ENCODE peak calls at places on chromosomes 3 and 15, in eight cellular contexts. A, M, C, N, R, L, E and O are unnamed samples.

GRCh38 chr3:197508511-197508910 is 47.3 kb downstream of the BDH1 start:
- DNase-seq in N (no peak), M (no peak), E (no peak), R (no peak), A (no peak), L (no peak), C (no peak), O (peak)

GRCh38 chr3:183490211-183490601 is 61.8 kb upstream of the MCF2L2 start:
- DNase-seq in M (no peak), N (no peak), A (no peak), R (no peak), C (peak), L (no peak), E (peak), O (peak)

GRCh38 chr3:31667582-31667981 is 134.9 kb downstream of the STT3B start:
- DNase-seq in M (no peak), E (no peak), N (no peak), R (no peak), C (no peak), L (no peak), A (no peak), O (no peak)

GRCh38 chr15:31523655-31524049 is 197.0 kb downstream of the KLF13 start:
- DNase-seq in N (no peak), E (no peak), M (no peak), C (no peak), R (no peak), A (no peak), L (no peak), O (no peak)

GRCh38 chr15:66907826-66908502 is 157.4 kb upstream of the SMAD3 start:
- DNase-seq in C (peak), A (peak), L (no peak), M (peak), N (no peak), R (peak), E (peak), O (peak)

GRCh38 chr3:44021646-44022594 is 219.8 kb upstream of the TOPAZ1 start:
- DNase-seq in A (no peak), R (no peak), L (no peak), N (no peak), C (no peak), E (no peak), M (no peak), O (peak)

GRCh38 chr3:194165619-194166018 is 29.7 kb downstream of the HES1 start:
- DNase-seq in A (no peak), E (no peak), L (no peak), C (no peak), R (no peak), M (no peak), N (no peak), O (no peak)

GRCh38 chr15:66390670-66391069 is 4.0 kb downstream of the MAP2K1 start:
- DNase-seq in C (no peak), L (no peak), M (no peak), N (no peak), R (no peak), E (peak), A (no peak), O (no peak)

GRCh38 chr15:72197460-72198409 is at the start of gene GRAMD2A:
- DNase-seq in N (no peak), L (no peak), E (peak), C (peak), M (peak), R (peak), A (no peak), O (peak)

GRCh38 chr3:57112206-57112605 is 51.7 kb downstream of the SPATA12 start:
- DNase-seq in M (no peak), R (no peak), C (no peak), A (no peak), E (peak), N (no peak), L (no peak), O (peak)

GRCh38 chr3:104198136-104198535 is 1168.6 kb upstream of the ALCAM start:
- DNase-seq in R (no peak), N (no peak), L (no peak), M (no peak), C (no peak), A (no peak), E (no peak), O (no peak)

DNA sequence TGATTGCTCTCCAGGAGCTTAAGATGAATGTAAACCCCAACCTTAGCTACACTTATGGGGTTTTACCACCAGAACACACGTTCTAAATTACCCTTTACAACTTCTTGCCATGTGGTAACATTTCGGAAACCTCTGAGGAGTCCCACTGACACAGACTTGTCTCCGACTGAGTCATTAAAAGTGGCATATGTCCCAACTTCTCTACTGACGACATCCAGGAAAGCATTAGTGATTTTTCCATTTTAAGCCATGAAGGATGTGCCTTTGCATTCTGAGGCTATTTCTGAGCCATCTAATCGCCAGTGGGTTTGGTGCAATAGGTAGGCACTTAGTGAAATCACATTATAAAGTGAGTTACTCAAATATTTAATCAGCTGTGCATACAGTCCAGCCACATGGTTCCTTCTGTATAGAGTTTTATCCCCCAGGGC is 32.4 kb downstream of the C2CD4A start:
- DNase-seq in M (no peak), C (no peak), L (no peak), A (no peak), E (no peak), N (no peak), R (no peak), O (no peak)
- H3K27ac ChIP-seq in M (no peak), C (no peak), L (no peak), A (no peak), E (no peak), N (no peak), R (no peak), O (no peak)

GRCh38 chr3:176149567-176149966 is 1047.7 kb downstream of the TBL1XR1 start:
- DNase-seq in M (no peak), R (no peak), E (no peak), A (no peak), N (no peak), C (no peak), L (no peak), O (no peak)
- H3K27ac ChIP-seq in M (no peak), R (no peak), E (no peak), A (no peak), N (no peak), C (no peak), L (no peak), O (no peak)

DNA sequence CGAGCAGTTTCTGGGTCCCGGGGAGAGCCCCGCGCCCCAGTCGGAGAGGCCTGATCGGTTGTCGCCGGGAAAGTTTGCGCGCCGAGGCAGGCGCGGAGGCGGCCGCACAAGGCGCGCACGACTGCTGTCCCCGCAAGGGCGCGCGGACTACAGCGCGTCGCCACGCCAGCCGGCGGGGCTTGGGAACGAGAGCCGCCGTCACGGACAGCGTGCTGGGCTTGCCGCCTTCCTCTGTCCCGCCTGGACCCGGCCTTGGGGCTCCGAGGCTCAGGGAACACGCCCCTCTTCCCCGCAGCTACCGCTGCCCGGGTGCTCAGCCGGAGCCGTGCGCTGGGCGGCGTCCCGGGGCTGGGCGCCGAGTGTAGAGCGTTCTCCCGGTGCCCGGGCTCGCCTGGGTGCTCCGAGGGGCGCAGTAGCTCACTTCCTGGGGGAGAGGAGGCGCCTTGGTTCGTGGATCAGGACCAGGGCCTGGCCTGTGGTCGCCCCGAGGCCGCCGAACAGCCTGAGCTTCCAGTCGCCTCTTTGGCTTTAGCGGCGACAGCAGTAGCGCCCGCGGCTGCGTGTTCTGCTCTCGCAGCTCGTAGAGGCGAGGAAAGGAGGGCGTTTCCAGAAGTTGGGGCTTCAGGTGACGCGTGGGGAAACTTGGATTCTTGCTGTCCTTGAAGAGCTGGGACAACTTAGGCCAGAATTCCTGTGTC is 226.6 kb upstream of the C2CD4B start:
- DNase-seq in L (no peak), N (peak), M (peak), R (peak), A (peak), E (peak), C (peak), O (peak)
- H3K27ac ChIP-seq in L (no peak), N (peak), M (peak), R (peak), A (peak), E (peak), C (peak), O (no peak)

DNA sequence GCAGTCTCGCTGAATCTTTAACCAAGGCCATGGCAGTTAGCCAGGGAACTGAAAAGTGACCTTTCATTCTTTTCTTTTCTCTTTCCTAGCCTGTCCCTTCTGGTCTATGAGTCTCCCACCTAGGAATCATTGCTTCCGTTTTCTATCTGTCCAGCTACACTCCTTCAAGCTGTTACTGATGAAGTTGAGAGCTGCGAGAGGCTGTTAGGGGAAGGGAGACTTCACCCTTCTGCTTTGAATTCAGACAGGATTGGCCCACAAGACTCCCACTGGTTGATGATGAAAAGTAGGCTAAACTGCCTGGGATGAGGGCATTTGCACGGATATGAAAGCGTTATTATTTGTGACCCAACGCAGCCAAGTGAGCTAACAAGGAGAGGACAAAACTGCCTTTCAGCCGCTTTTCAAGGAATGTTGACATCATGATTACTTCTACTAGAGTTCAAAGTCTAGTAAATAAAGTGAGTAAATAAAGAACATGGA is 30.2 kb downstream of the EIF4E3 start:
- DNase-seq in A (no peak), M (no peak), N (no peak), L (no peak), C (peak), E (peak), R (no peak), O (no peak)
- H3K27ac ChIP-seq in A (no peak), M (peak), N (no peak), L (no peak), C (peak), E (no peak), R (no peak), O (no peak)

GRCh38 chr3:47421741-47422649 is 41.2 kb downstream of the PTPN23 start:
- DNase-seq in C (peak), M (peak), A (no peak), N (peak), E (peak), L (no peak), R (peak), O (peak)
- H3K27ac ChIP-seq in C (peak), M (peak), A (peak), N (no peak), E (peak), L (peak), R (peak), O (peak)

GRCh38 chr3:188003188-188004171 is 150.5 kb upstream of the LPP start:
- DNase-seq in C (no peak), L (no peak), R (no peak), A (no peak), N (peak), M (no peak), E (no peak), O (no peak)

GRCh38 chr3:188010478-188010877 is 143.5 kb upstream of the LPP start:
- DNase-seq in C (no peak), A (no peak), R (no peak), L (no peak), E (no peak), N (no peak), M (no peak), O (no peak)

GRCh38 chr3:188008582-188009213 is 145.3 kb upstream of the LPP start:
- DNase-seq in N (no peak), R (no peak), A (no peak), L (no peak), C (no peak), M (no peak), E (no peak), O (no peak)

GRCh38 chr3:188006726-188007393 is 147.1 kb upstream of the LPP start:
- DNase-seq in R (no peak), C (no peak), A (peak), L (no peak), M (no peak), N (peak), E (no peak), O (no peak)

GRCh38 chr3:188007897-188008296 is 146.1 kb upstream of the LPP start:
- DNase-seq in C (no peak), M (no peak), A (no peak), N (peak), R (no peak), E (no peak), L (no peak), O (no peak)
- H3K27ac ChIP-seq in C (no peak), M (no peak), A (no peak), N (no peak), R (no peak), E (no peak), L (no peak), O (no peak)

DNA sequence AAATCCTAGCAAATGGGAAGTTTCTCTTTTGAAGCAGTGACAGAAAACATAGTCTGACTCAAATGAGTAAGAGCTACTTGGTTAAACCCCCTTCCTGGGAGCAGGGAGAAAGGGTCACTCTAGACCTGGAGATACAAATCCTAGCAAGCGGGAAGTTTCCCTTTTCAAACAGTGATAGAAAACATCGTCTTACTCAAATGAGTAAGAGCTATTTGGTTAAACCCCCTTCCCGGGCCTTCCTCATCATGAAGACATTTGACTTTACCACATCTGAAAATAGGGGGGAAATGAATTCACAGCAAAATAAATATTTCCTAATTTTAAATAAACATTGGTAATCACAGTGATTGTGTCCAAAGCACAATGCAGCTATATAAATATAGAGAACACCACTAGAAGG is 79.2 kb downstream of the FOXB1 start:
- DNase-seq in A (no peak), M (no peak), R (no peak), N (no peak), L (no peak), C (no peak), E (no peak), O (no peak)
- H3K27ac ChIP-seq in A (no peak), M (no peak), R (no peak), N (no peak), L (no peak), C (no peak), E (no peak), O (no peak)